ENCODE peak calls at places on chromosome 17, in nine cellular contexts. I is SK-N-SH, T is neural progenitor cell, O is hepatocyte, H is A549, M is astrocyte, Y is K562, L is IMR-90, X is H9. R is an unnamed sample. For H3K9me3, the result is how much of the 10 kb centered on the place peaks cover.

GRCh38 chr17:17837966-17838962 is 1.5 kb upstream of the SREBF1 start:
- DNase-seq in I (no peak), T (peak), O (peak), H (peak), M (no peak), Y (peak), L (peak), X (peak), R (peak)

GRCh38 chr17:7854078-7854777 is 638 bp upstream of the TMEM88 start:
- DNase-seq in I (no peak), T (peak), O (peak), H (no peak), M (no peak), Y (no peak), L (no peak), X (peak), R (no peak)

GRCh38 chr17:17402558-17402957 is 74.2 kb upstream of the MED9 start:
- DNase-seq in I (no peak), T (no peak), O (no peak), H (no peak), M (no peak), Y (no peak), L (peak), X (no peak), R (no peak)

GRCh38 chr17:73480740-73481139 is 163.5 kb downstream of the SDK2 start:
- DNase-seq in I (no peak), T (no peak), O (no peak), H (no peak), M (no peak), Y (no peak), L (no peak), X (no peak), R (no peak)

GRCh38 chr17:15744885-15745284 is 12.8 kb downstream of the TBC1D26 start:
- DNase-seq in I (peak), T (no peak), O (no peak), H (no peak), M (peak), Y (no peak), L (no peak), X (peak), R (no peak)

GRCh38 chr17:74339537-74340195 is 13.6 kb downstream of the KIF19 start:
- DNase-seq in I (no peak), T (no peak), O (no peak), H (no peak), M (no peak), Y (no peak), L (no peak), X (no peak), R (no peak)

GRCh38 chr17:20174588-20175265 is 165.6 kb downstream of the SPECC1 start:
- DNase-seq in I (no peak), T (no peak), O (no peak), H (no peak), M (peak), Y (peak), L (peak), X (no peak), R (peak)

GRCh38 chr17:56596741-56597494 is 3.4 kb downstream of the NOG start:
- DNase-seq in I (peak), T (peak), O (no peak), H (no peak), M (no peak), Y (no peak), L (no peak), X (peak), R (peak)

DNA sequence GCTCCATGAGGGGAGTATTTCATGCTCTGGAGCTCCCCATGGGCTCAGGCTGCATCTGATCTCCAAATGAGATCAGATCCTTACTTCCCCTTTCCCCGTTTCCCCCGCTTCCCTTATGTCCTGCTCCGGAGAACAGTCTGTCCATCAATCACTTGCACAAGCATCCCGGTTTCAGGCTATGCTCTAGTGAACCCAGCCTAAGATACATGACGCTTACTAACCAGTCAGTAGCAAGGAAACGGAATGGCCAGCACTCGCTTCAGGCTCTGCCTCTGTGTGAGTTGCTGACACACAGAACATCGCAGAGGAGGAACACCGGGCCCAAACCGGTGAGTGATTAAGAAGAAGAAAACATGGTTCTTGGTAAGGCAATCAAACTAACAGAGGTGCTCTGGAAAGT is 9.4 kb upstream of the ATP5MC1 start:
- DNase-seq in I (no peak), T (no peak), O (no peak), H (no peak), M (no peak), Y (no peak), L (no peak), X (no peak), R (no peak)
- H3K4me2 ChIP-seq in I (no peak), T (no peak), O (no peak), H (no peak), M (no peak), Y (no peak), L (no peak), X (no peak), R (no peak)

DNA sequence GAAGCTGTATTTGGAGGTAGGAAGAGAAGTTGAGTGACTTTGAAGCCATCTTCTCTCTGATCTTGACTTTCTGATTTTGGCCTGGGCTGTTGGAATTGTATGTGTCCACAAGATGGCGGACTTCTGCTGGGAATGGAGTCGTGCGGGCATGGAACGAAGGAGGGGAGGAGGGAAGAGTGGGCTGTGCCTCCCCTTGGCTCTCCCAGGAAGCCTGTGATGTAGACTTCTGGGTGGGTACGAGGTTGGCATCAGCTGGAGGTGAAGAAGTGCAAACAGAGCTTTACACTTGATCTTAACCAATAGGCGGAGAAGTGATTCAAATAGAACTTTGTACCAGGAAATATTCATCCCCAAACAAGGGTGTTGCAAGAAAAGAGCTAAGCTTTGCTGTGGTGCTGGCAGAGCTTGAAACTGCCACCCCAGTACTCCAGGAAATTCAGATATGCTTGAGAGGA is 7.4 kb upstream of the TMEM220 start:
- DNase-seq in I (peak), T (peak), O (peak), H (peak), M (peak), Y (peak), L (peak), X (peak), R (peak)
- TF ChIP-seq CTCF in I (peak), T (peak), O (peak), H (peak), M (peak), Y (peak), L (peak), X (peak), R (peak)

DNA sequence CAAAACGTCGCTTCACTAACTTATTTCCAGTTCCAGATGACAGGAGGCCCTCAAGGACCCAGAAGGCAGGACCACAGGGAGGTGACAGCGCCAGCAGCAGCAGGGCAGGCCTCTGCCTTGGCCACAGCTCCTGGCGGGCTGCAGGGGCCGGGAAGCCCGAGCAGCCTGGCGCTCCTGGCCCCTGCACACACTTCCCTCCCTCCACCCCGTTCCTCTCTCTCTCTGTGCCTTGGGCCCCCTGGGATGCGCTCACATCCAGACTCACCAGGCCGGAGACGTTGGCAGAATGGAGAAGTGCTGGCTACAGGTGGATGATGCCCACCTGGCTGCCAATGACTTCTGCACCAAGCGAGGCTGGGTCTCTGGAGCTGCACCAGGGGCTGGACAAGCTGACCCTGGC is 12.7 kb downstream of the ZNF594 start:
- DNase-seq in I (no peak), T (no peak), O (no peak), H (no peak), M (no peak), Y (no peak), L (no peak), X (no peak), R (no peak)
- H3K9me3 ChIP-seq in I (half or more), T (half or more), O (half or more), H (half or more), M (half or more), Y (under half), L (half or more), X (half or more), R (half or more)

GRCh38 chr17:59498421-59499307 is 66.7 kb upstream of the DHX40 start:
- DNase-seq in I (peak), T (no peak), O (no peak), H (no peak), M (peak), Y (no peak), L (no peak), X (no peak), R (no peak)
- H3K4me2 ChIP-seq in I (no peak), T (no peak), O (peak), H (no peak), M (no peak), Y (no peak), L (no peak), X (no peak), R (no peak)

DNA sequence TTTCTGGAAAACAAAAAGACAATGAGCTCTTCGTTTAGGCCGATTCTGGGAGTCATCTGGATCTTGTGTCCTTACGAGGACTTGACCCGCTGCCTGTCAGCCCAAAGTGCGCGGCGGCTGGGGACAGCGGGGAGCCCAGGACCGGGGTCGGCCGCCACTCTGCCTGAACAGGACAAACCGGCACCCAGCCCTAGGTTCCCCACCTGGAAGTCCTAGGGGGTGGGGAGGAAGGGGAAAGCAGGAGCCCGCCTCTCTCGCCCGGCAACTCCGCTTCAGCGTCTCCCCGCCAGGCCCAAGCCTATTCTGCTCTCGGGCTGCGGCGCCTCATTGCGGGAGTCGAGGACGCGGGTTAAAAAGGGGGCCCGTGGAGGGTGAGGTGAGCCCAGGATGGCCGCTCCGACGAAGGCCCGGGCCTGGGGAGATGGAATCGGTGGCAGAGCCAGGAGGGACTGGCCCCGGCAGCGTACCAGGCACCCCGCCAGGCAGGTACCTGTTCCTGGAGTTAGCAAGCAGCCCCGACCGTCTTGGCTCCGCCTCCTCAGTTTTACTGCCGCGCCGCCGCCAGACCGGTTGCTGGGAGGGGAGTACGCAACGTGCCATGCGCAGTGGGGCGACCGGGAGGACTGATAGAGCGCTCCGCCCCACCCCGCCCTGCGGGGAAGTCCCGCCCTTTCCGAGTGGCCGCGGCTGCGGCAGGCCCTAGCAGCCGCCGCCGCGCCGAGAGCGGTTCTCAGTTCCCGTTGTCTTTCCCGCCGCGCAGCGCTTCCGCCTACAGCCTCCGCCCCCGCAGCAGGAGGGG is at the start of gene STRADA:
- DNase-seq in I (peak), T (peak), O (peak), H (peak), M (peak), Y (peak), L (peak), X (peak), R (peak)
- TF ChIP-seq CTCF in I (no peak), T (no peak), O (no peak), H (no peak), M (no peak), Y (no peak), L (no peak), X (no peak), R (no peak)

GRCh38 chr17:80657561-80657960 is 112.9 kb downstream of the RPTOR start:
- DNase-seq in I (no peak), T (no peak), O (no peak), H (no peak), M (no peak), Y (no peak), L (no peak), X (no peak), R (no peak)
- H3K9me3 ChIP-seq in I (under half), T (under half), O (under half), H (under half), M (under half), Y (under half), L (under half), X (under half), R (under half)

DNA sequence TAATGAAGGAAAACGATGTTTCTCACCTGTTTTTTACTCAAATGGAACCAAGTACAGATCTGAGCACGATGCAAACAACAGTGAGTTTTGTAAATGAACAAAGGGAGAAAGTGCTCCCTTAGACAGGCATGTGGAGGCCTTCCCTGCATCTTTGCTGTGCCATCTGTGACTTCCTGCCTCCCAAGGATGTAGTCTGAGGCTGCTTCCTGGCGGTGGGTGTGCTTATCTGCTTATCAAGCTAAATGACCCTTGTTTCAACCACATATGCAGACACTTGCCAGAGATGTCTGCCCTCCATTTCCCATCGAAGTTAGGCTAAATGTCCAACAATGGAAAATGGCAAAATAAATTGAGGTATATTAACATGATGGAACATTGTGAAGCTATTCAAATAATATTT is 34.6 kb downstream of the RGS9 start:
- DNase-seq in I (no peak), T (no peak), O (no peak), H (no peak), M (no peak), Y (no peak), L (no peak), X (no peak), R (no peak)
- H3K4me2 ChIP-seq in I (no peak), T (no peak), O (no peak), H (no peak), M (no peak), Y (no peak), L (no peak), X (no peak), R (no peak)

R was measured in PC-9.